ENCODE peak calls at places on chromosome 17, in six cellular contexts. R, G, B, K, E and L are unnamed samples.

GRCh38 chr17:31623990-31624389 is 232.5 kb downstream of the RAB11FIP4 start:
- DNase-seq in B (no peak), K (no peak), G (no peak), E (no peak), R (no peak), L (no peak)

GRCh38 chr17:20158580-20158979 is 149.4 kb downstream of the SPECC1 start:
- DNase-seq in K (no peak), R (no peak), B (no peak), E (no peak), G (no peak), L (no peak)

GRCh38 chr17:41013181-41013580 is 4.3 kb upstream of the KRTAP3-1 start:
- DNase-seq in G (no peak), R (no peak), E (no peak), B (no peak), K (no peak), L (no peak)

GRCh38 chr17:38926290-38927070 is 1.1 kb downstream of the LASP1NB start:
- DNase-seq in G (no peak), K (no peak), E (no peak), R (no peak), B (no peak), L (no peak)

GRCh38 chr17:5941258-5941657 is 128.9 kb upstream of the WSCD1 start:
- DNase-seq in K (no peak), R (no peak), G (no peak), E (no peak), B (no peak), L (no peak)

GRCh38 chr17:79465011-79466006 is 145.5 kb downstream of the RBFOX3 start:
- DNase-seq in R (no peak), E (no peak), B (no peak), K (no peak), G (no peak), L (no peak)

GRCh38 chr17:48718781-48719641 is 3.3 kb downstream of the PRAC1 start:
- DNase-seq in B (peak; percentile 76), K (no peak), E (no peak), G (no peak), R (no peak), L (no peak)

GRCh38 chr17:8147805-8148404 is 4.3 kb downstream of the PER1 start:
- DNase-seq in E (no peak), B (no peak), R (no peak), K (no peak), G (no peak), L (no peak)

GRCh38 chr17:40646791-40647548 is 648 bp downstream of the SMARCE1 start:
- DNase-seq in B (no peak), E (no peak), G (peak; percentile 50), K (no peak), R (no peak), L (no peak)

GRCh38 chr17:58693208-58693607 is 806 bp downstream of the RAD51C start:
- DNase-seq in K (no peak), G (no peak), E (no peak), R (no peak), B (no peak), L (no peak)

GRCh38 chr17:43723697-43724359 is 34.8 kb downstream of the SOST start:
- DNase-seq in K (no peak), E (no peak), R (no peak), G (peak; percentile 17), B (no peak), L (no peak)

GRCh38 chr17:68176770-68177169 is 71.1 kb upstream of the AMZ2 start:
- DNase-seq in K (no peak), G (no peak), E (no peak), R (no peak), B (peak; percentile 27), L (no peak)

GRCh38 chr17:58783380-58783779 is 27.7 kb downstream of the PPM1E start:
- DNase-seq in B (no peak), R (no peak), E (no peak), K (no peak), G (no peak), L (no peak)

GRCh38 chr17:82234211-82235055 is 5.6 kb downstream of the SLC16A3 start:
- DNase-seq in R (no peak), G (no peak), B (no peak), E (peak; percentile 42), K (no peak), L (no peak)

GRCh38 chr17:78337244-78338109 is 22.4 kb downstream of the SOCS3 start:
- DNase-seq in B (no peak), K (no peak), R (peak; percentile 87), E (no peak), G (no peak), L (peak; percentile 66)

GRCh38 chr17:55770220-55770870 is 19.5 kb downstream of the PCTP start:
- DNase-seq in B (no peak), G (peak; percentile 68), K (peak; percentile 6), E (peak; percentile 45), R (no peak), L (no peak)

GRCh38 chr17:70699408-70699807 is 530.1 kb downstream of the KCNJ2 start:
- DNase-seq in R (no peak), B (no peak), G (no peak), K (no peak), E (no peak), L (no peak)

GRCh38 chr17:63437287-63438091 is 8.6 kb downstream of the CYB561 start:
- DNase-seq in B (no peak), E (peak; percentile 54), K (no peak), R (no peak), G (no peak), L (no peak)

GRCh38 chr17:10936931-10937330 is 99.0 kb upstream of the PIRT start:
- DNase-seq in E (no peak), R (no peak), G (no peak), B (no peak), K (no peak), L (no peak)

GRCh38 chr17:74351552-74352210 is 10.0 kb downstream of the BTBD17 start:
- DNase-seq in K (no peak), G (no peak), B (no peak), E (peak; percentile 41), R (no peak), L (no peak)

GRCh38 chr17:78658281-78658785 is 81.1 kb upstream of the DNAH17 start:
- DNase-seq in K (no peak), G (no peak), R (no peak), E (no peak), B (no peak), L (no peak)

GRCh38 chr17:69141802-69142472 is at the start of gene ABCA6:
- DNase-seq in B (no peak), G (no peak), R (no peak), E (no peak), K (no peak), L (no peak)

GRCh38 chr17:66169839-66170238 is 22.1 kb downstream of the CEP112 start:
- DNase-seq in R (no peak), G (no peak), B (no peak), E (no peak), K (no peak), L (no peak)

GRCh38 chr17:1004769-1005295 is 7.9 kb downstream of the TIMM22 start:
- DNase-seq in E (peak; percentile 37), B (no peak), R (no peak), K (no peak), G (no peak), L (no peak)

GRCh38 chr17:47810200-47810821 is 11.3 kb downstream of the OSBPL7 start:
- DNase-seq in K (no peak), G (peak; percentile 74), E (peak; percentile 63), B (no peak), R (no peak), L (no peak)

GRCh38 chr17:37309051-37309450 is 66.7 kb upstream of the C17orf78 start:
- DNase-seq in E (no peak), R (no peak), B (no peak), G (no peak), K (no peak), L (no peak)

GRCh38 chr17:47711366-47712099 is 17.6 kb downstream of the TBKBP1 start:
- DNase-seq in K (no peak), R (no peak), E (no peak), G (no peak), B (no peak), L (no peak)

GRCh38 chr17:72702998-72703397 is 389.5 kb downstream of the SLC39A11 start:
- DNase-seq in E (no peak), B (no peak), R (no peak), K (no peak), G (no peak), L (no peak)
- TF ChIP-seq POLR2AphosphoS5 in E (no peak), B (no peak), R (no peak), K (no peak), G (no peak), L (no peak)

DNA sequence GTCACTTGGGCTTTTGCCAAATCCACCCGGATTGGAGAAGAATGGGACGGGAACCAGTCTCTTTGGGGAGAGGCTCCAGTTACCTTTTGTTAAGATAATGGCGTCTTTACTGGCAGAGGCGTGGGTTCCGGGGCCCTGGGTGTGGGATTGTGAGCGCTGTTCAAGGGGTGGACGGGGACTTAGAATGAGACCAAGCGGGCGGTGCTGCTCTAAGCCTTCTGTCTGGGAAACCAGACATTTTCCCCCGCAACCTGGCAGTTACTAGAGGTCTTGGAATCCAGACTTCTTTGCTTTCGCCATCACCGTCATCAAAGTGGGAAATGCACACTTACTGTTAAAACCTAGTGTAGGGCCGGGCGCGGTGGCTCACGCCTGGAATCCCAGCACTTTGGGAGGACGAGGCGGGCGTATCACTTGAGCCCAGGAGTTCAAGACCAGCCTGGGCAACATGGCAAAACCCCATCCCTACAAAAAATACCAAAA is 706 bp downstream of the TEN1 start:
- DNase-seq in E (no peak), K (no peak), B (no peak), R (no peak), G (no peak), L (no peak)
- TF ChIP-seq POLR2A in E (peak; percentile 13), K (no peak), B (no peak), R (no peak), G (no peak), L (no peak)

GRCh38 chr17:15479697-15480096 is 12.3 kb upstream of the CDRT4 start:
- DNase-seq in R (no peak), E (no peak), K (no peak), B (no peak), G (peak; percentile 21), L (no peak)
- TF ChIP-seq TAF1 in R (no peak), E (no peak), K (no peak), B (no peak), G (no peak), L (no peak)

GRCh38 chr17:76623271-76624146 is 20.0 kb downstream of the ST6GALNAC1 start:
- DNase-seq in K (peak; percentile 69), B (peak; percentile 93), E (peak; percentile 74), R (no peak), G (peak; percentile 41), L (peak; percentile 65)

GRCh38 chr17:76626442-76626841 is 17.1 kb downstream of the ST6GALNAC1 start:
- DNase-seq in R (no peak), G (no peak), B (no peak), K (no peak), E (no peak), L (no peak)

GRCh38 chr17:76625496-76625895 is 18.1 kb downstream of the ST6GALNAC1 start:
- DNase-seq in E (no peak), B (no peak), R (no peak), K (no peak), G (no peak), L (no peak)

GRCh38 chr17:76630151-76630550 is 13.4 kb downstream of the ST6GALNAC1 start:
- DNase-seq in B (no peak), G (no peak), K (no peak), R (no peak), E (no peak), L (no peak)

GRCh38 chr17:76627510-76627909 is 16.0 kb downstream of the ST6GALNAC1 start:
- DNase-seq in R (no peak), K (no peak), E (no peak), G (no peak), B (no peak), L (no peak)
- TF ChIP-seq POLR2AphosphoS5 in R (no peak), K (no peak), E (no peak), G (no peak), B (no peak), L (no peak)